ENCODE peak calls at places on chromosomes 16 and 17, in seven cellular contexts. One of them, this sample, is unnamed.

GRCh38 chr17:51479303-51479702 is 219.0 kb downstream of the UTP18 start:
- DNase-seq in lung: no peak
- DNase-seq in tibial artery: no peak
- DNase-seq in fibroblast of pulmonary artery: no peak
- DNase-seq in H9: no peak
- DNase-seq in AG10803: no peak
- DNase-seq in fibroblast of lung: no peak
- DNase-seq in this sample: no peak

GRCh38 chr17:67265620-67266019 is 20.6 kb upstream of the HELZ start:
- DNase-seq in lung: no peak
- DNase-seq in tibial artery: no peak
- DNase-seq in fibroblast of pulmonary artery: no peak
- DNase-seq in H9: no peak
- DNase-seq in AG10803: no peak
- DNase-seq in fibroblast of lung: no peak
- DNase-seq in this sample: no peak

GRCh38 chr16:19967963-19968362 is 83.3 kb upstream of the GPRC5B start:
- DNase-seq in lung: no peak
- DNase-seq in tibial artery: no peak
- DNase-seq in fibroblast of pulmonary artery: no peak
- DNase-seq in H9: no peak
- DNase-seq in AG10803: no peak
- DNase-seq in fibroblast of lung: no peak
- DNase-seq in this sample: no peak

GRCh38 chr17:77474292-77474988 is 333.7 kb downstream of the SEC14L1 start:
- DNase-seq in lung: no peak
- DNase-seq in tibial artery: no peak
- DNase-seq in fibroblast of pulmonary artery: peak; percentile 62
- DNase-seq in H9: no peak
- DNase-seq in AG10803: peak; percentile 63
- DNase-seq in fibroblast of lung: peak; percentile 66
- DNase-seq in this sample: no peak

GRCh38 chr17:17742133-17742621 is 60.9 kb downstream of the RAI1 start:
- DNase-seq in lung: no peak
- DNase-seq in tibial artery: no peak
- DNase-seq in fibroblast of pulmonary artery: peak; percentile 59
- DNase-seq in H9: no peak
- DNase-seq in AG10803: peak; percentile 61
- DNase-seq in fibroblast of lung: peak; percentile 66
- DNase-seq in this sample: no peak

GRCh38 chr17:218711-219110 is 37.3 kb upstream of the DOC2B start:
- DNase-seq in lung: no peak
- DNase-seq in tibial artery: no peak
- DNase-seq in fibroblast of pulmonary artery: no peak
- DNase-seq in H9: no peak
- DNase-seq in AG10803: no peak
- DNase-seq in fibroblast of lung: no peak
- DNase-seq in this sample: no peak

GRCh38 chr16:56898847-56899246 is 33.1 kb upstream of the HERPUD1 start:
- DNase-seq in lung: no peak
- DNase-seq in tibial artery: no peak
- DNase-seq in fibroblast of pulmonary artery: no peak
- DNase-seq in H9: no peak
- DNase-seq in AG10803: no peak
- DNase-seq in fibroblast of lung: no peak
- DNase-seq in this sample: no peak

GRCh38 chr16:4359914-4360313 is 8.8 kb upstream of the PAM16 start:
- DNase-seq in lung: no peak
- DNase-seq in tibial artery: no peak
- DNase-seq in fibroblast of pulmonary artery: no peak
- DNase-seq in H9: no peak
- DNase-seq in AG10803: no peak
- DNase-seq in fibroblast of lung: no peak
- DNase-seq in this sample: no peak

GRCh38 chr16:30368122-30368791 is 2.0 kb downstream of the TBC1D10B start:
- DNase-seq in lung: no peak
- DNase-seq in tibial artery: peak; percentile 57
- DNase-seq in fibroblast of pulmonary artery: peak; percentile 61
- DNase-seq in H9: no peak
- DNase-seq in AG10803: peak; percentile 44
- DNase-seq in fibroblast of lung: peak; percentile 45
- DNase-seq in this sample: no peak

GRCh38 chr16:56995136-56995805 is 5.9 kb downstream of the NLRC5 start:
- DNase-seq in lung: no peak
- DNase-seq in tibial artery: no peak
- DNase-seq in fibroblast of pulmonary artery: no peak
- DNase-seq in H9: no peak
- DNase-seq in AG10803: no peak
- DNase-seq in fibroblast of lung: no peak
- DNase-seq in this sample: no peak

GRCh38 chr17:17628388-17629008 is 37.0 kb upstream of the PEMT start:
- DNase-seq in lung: no peak
- DNase-seq in tibial artery: no peak
- DNase-seq in fibroblast of pulmonary artery: no peak
- DNase-seq in H9: no peak
- DNase-seq in AG10803: no peak
- DNase-seq in fibroblast of lung: no peak
- DNase-seq in this sample: no peak

GRCh38 chr17:46877466-46877865 is 26.1 kb downstream of the WNT9B start:
- DNase-seq in lung: no peak
- DNase-seq in tibial artery: no peak
- DNase-seq in fibroblast of pulmonary artery: no peak
- DNase-seq in H9: no peak
- DNase-seq in AG10803: no peak
- DNase-seq in fibroblast of lung: no peak
- DNase-seq in this sample: no peak

GRCh38 chr16:69554495-69554894 is 11.3 kb upstream of the NFAT5 start:
- DNase-seq in lung: no peak
- DNase-seq in tibial artery: no peak
- DNase-seq in fibroblast of pulmonary artery: no peak
- DNase-seq in H9: no peak
- DNase-seq in AG10803: no peak
- DNase-seq in fibroblast of lung: no peak
- DNase-seq in this sample: no peak

GRCh38 chr17:78366109-78366848 is 6.4 kb upstream of the SOCS3 start:
- DNase-seq in lung: no peak
- DNase-seq in tibial artery: no peak
- DNase-seq in fibroblast of pulmonary artery: no peak
- DNase-seq in H9: peak; percentile 66
- DNase-seq in AG10803: no peak
- DNase-seq in fibroblast of lung: no peak
- DNase-seq in this sample: no peak

GRCh38 chr17:5971969-5972368 is 98.2 kb upstream of the WSCD1 start:
- DNase-seq in lung: no peak
- DNase-seq in tibial artery: no peak
- DNase-seq in fibroblast of pulmonary artery: no peak
- DNase-seq in H9: no peak
- DNase-seq in AG10803: no peak
- DNase-seq in fibroblast of lung: no peak
- DNase-seq in this sample: no peak

GRCh38 chr17:39715375-39716072 is 14.8 kb downstream of the MIEN1 start:
- DNase-seq in lung: no peak
- DNase-seq in tibial artery: no peak
- DNase-seq in fibroblast of pulmonary artery: no peak
- DNase-seq in H9: peak; percentile 31
- DNase-seq in AG10803: no peak
- DNase-seq in fibroblast of lung: no peak
- DNase-seq in this sample: no peak

GRCh38 chr16:30027588-30028437 is 3.3 kb downstream of the TLCD3B start:
- DNase-seq in lung: no peak
- DNase-seq in tibial artery: no peak
- DNase-seq in fibroblast of pulmonary artery: no peak
- DNase-seq in H9: no peak
- DNase-seq in AG10803: no peak
- DNase-seq in fibroblast of lung: no peak
- DNase-seq in this sample: no peak

GRCh38 chr16:67163164-67163902 is 1.2 kb upstream of the HSF4 start:
- DNase-seq in lung: no peak
- DNase-seq in tibial artery: no peak
- DNase-seq in fibroblast of pulmonary artery: peak; percentile 52
- DNase-seq in H9: no peak
- DNase-seq in AG10803: peak; percentile 39
- DNase-seq in fibroblast of lung: peak; percentile 49
- DNase-seq in this sample: no peak

GRCh38 chr16:1606774-1607173 is 5.1 kb downstream of the IFT140 start:
- DNase-seq in lung: no peak
- DNase-seq in tibial artery: no peak
- DNase-seq in fibroblast of pulmonary artery: no peak
- DNase-seq in H9: no peak
- DNase-seq in AG10803: no peak
- DNase-seq in fibroblast of lung: no peak
- DNase-seq in this sample: no peak

GRCh38 chr17:17181666-17182600 is 24.2 kb downstream of the PLD6 start:
- DNase-seq in lung: no peak
- DNase-seq in tibial artery: no peak
- DNase-seq in fibroblast of pulmonary artery: no peak
- DNase-seq in H9: no peak
- DNase-seq in AG10803: no peak
- DNase-seq in fibroblast of lung: no peak
- DNase-seq in this sample: no peak

GRCh38 chr16:84813141-84813933 is 6.4 kb upstream of the CRISPLD2 start:
- DNase-seq in lung: no peak
- DNase-seq in tibial artery: no peak
- DNase-seq in fibroblast of pulmonary artery: no peak
- DNase-seq in H9: peak; percentile 30
- DNase-seq in AG10803: no peak
- DNase-seq in fibroblast of lung: peak; percentile 50
- DNase-seq in this sample: no peak

GRCh38 chr17:16215002-16215272 is 397 bp downstream of the NCOR1 start:
- DNase-seq in lung: peak; percentile 62
- DNase-seq in tibial artery: peak; percentile 27
- DNase-seq in fibroblast of pulmonary artery: peak; percentile 24
- DNase-seq in H9: peak; percentile 61
- DNase-seq in AG10803: peak; percentile 13
- DNase-seq in fibroblast of lung: peak; percentile 40
- DNase-seq in this sample: peak; percentile 54

GRCh38 chr16:75621170-75621477 is 2.0 kb downstream of the ADAT1 start:
- DNase-seq in lung: no peak
- DNase-seq in tibial artery: no peak
- DNase-seq in fibroblast of pulmonary artery: peak; percentile 63
- DNase-seq in H9: no peak
- DNase-seq in AG10803: peak; percentile 47
- DNase-seq in fibroblast of lung: peak; percentile 22
- DNase-seq in this sample: no peak

DNA sequence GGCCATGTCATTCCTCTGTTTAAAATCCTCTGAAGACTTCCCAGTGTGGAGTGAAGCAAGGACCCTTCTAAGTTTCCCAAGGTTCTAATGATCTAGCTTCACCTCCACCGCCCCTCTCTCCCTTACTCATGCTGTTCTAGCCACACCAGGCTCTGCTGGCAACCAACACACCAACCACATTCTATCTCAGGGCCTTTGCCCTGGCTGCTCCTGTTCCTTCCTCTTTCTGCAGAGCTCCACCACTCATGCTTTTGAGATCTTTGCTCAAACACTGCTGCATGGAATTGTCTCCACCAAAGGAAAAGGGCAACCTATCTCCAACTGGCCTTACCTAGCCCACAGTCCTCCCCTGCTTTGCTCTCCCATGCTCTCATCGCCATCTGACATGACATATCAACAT is 128.7 kb downstream of the XYLT1 start:
- DNase-seq in lung: no peak
- DNase-seq in tibial artery: no peak
- DNase-seq in fibroblast of pulmonary artery: no peak
- DNase-seq in H9: no peak
- DNase-seq in AG10803: no peak
- DNase-seq in fibroblast of lung: no peak
- DNase-seq in this sample: no peak
- TF ChIP-seq CTCF in lung: no peak
- TF ChIP-seq CTCF in tibial artery: no peak
- TF ChIP-seq CTCF in fibroblast of pulmonary artery: no peak
- TF ChIP-seq CTCF in H9: no peak
- TF ChIP-seq CTCF in AG10803: no peak
- TF ChIP-seq CTCF in fibroblast of lung: no peak
- TF ChIP-seq CTCF in this sample: no peak

DNA sequence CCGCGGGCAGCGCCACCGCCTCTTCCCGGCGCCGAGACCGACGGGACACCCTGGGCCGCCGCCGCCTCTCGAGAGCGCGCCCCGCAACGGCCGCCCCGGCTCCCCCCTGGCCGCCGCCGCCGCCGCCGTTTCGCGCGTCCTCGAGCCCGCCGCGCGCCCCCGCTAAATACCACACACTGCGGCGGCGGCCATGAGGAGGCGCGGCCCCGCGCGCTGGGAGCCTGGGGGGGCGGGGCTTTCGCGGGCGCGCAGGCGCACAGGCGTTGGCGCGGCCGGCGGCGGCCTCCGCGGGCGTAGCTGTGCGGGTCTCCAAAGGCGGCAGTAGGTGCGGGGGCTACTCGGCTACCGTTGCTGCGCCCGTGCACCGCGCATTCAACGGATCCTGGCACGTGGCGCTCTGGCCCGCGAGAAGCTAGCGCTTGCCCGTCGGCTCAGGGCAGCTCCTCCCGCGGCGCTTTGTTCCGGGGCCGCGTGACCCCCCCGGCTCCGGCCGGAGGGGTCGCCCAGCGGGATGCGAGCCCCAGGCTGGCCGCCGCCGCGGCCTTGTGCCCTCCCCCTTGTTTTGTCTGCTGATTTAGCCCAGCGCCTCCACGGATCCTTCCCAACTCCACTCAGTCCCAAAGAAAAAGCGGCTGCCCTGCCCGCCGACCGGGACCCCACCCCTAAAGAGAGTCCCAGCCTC is at the start of gene SIAH1:
- DNase-seq in lung: peak; percentile 81
- DNase-seq in tibial artery: peak; percentile 82
- DNase-seq in fibroblast of pulmonary artery: peak; percentile 79
- DNase-seq in H9: peak; percentile 89
- DNase-seq in AG10803: peak; percentile 77
- DNase-seq in fibroblast of lung: peak; percentile 70
- DNase-seq in this sample: peak; percentile 92
- TF ChIP-seq CTCF in lung: no peak
- TF ChIP-seq CTCF in tibial artery: no peak
- TF ChIP-seq CTCF in fibroblast of pulmonary artery: no peak
- TF ChIP-seq CTCF in H9: no peak
- TF ChIP-seq CTCF in AG10803: no peak
- TF ChIP-seq CTCF in fibroblast of lung: no peak
- TF ChIP-seq CTCF in this sample: no peak

DNA sequence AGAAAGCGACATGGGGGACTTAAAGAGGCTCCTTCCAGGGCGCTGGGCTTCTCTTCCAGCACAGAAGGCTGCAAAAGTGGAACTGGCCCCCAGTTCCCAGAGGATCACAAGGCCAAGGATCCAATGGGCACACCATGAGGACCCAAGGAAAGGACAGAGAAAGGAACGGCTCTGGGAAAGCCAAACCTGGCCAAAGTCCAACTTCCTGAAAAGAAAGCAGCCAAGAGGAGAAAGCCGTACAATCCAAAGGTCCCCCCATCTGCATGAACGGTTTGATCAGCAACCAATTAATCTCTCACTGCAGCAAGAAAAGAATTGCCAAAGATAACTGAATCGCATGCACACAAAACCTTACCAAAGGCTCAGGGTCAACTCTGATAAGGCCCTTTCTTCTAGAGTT is 19.8 kb upstream of the ICAM2 start:
- DNase-seq in lung: no peak
- DNase-seq in tibial artery: no peak
- DNase-seq in fibroblast of pulmonary artery: no peak
- DNase-seq in H9: no peak
- DNase-seq in AG10803: no peak
- DNase-seq in fibroblast of lung: no peak
- DNase-seq in this sample: no peak
- TF ChIP-seq CTCF in lung: no peak
- TF ChIP-seq CTCF in tibial artery: no peak
- TF ChIP-seq CTCF in fibroblast of pulmonary artery: no peak
- TF ChIP-seq CTCF in H9: no peak
- TF ChIP-seq CTCF in AG10803: no peak
- TF ChIP-seq CTCF in fibroblast of lung: no peak
- TF ChIP-seq CTCF in this sample: no peak

GRCh38 chr16:50381679-50382440 is 13.1 kb upstream of the BRD7 start:
- DNase-seq in lung: no peak
- DNase-seq in tibial artery: no peak
- DNase-seq in fibroblast of pulmonary artery: no peak
- DNase-seq in H9: peak; percentile 74
- DNase-seq in AG10803: no peak
- DNase-seq in fibroblast of lung: no peak
- DNase-seq in this sample: no peak
- TF ChIP-seq CTCF in lung: no peak
- TF ChIP-seq CTCF in tibial artery: no peak
- TF ChIP-seq CTCF in fibroblast of pulmonary artery: peak; percentile 0
- TF ChIP-seq CTCF in H9: peak; percentile 66
- TF ChIP-seq CTCF in AG10803: no peak
- TF ChIP-seq CTCF in fibroblast of lung: no peak
- TF ChIP-seq CTCF in this sample: peak; percentile 23